ENCODE peak calls at places on chromosomes 7 and 10, in eight cellular contexts. A is tibial artery, F is cardiac fibroblast, Q is PC-9, S is PC-3, L is transverse colon, H is BJ, Z is A549. R is an unnamed sample.

GRCh38 chr7:51081270-51081890 is 235.2 kb downstream of the COBL start:
- DNase-seq in S (no peak), H (no peak), Z (no peak), Q (no peak), F (no peak), L (no peak), A (no peak), R (no peak)

GRCh38 chr10:21517983-21518628 is 7.4 kb downstream of the SKIDA1 start:
- DNase-seq in Q (peak; percentile 57), S (peak; percentile 50), H (no peak), A (no peak), F (peak; percentile 23), L (no peak), Z (no peak), R (no peak)

GRCh38 chr10:125144693-125145623 is 15.4 kb downstream of the CTBP2 start:
- DNase-seq in H (no peak), F (peak; percentile 69), S (no peak), Q (no peak), Z (peak; percentile 78), A (no peak), L (no peak), R (peak; percentile 74)

GRCh38 chr7:17234398-17235021 is 63.9 kb upstream of the AHR start:
- DNase-seq in L (peak; percentile 14), F (peak; percentile 97), Z (peak; percentile 65), S (peak; percentile 98), H (peak; percentile 87), A (no peak), Q (peak; percentile 97), R (peak; percentile 93)

GRCh38 chr10:77173615-77174461 is 463.8 kb downstream of the KCNMA1 start:
- DNase-seq in H (no peak), L (peak; percentile 80), F (peak; percentile 89), S (peak; percentile 100), Z (peak; percentile 80), Q (peak; percentile 63), A (peak; percentile 86), R (peak; percentile 85)

GRCh38 chr10:90175161-90175681 is 473.8 kb downstream of the KIF20B start:
- DNase-seq in L (no peak), Q (no peak), S (no peak), A (no peak), Z (no peak), H (no peak), F (no peak), R (peak; percentile 83)

GRCh38 chr10:133458710-133459453 is 5.1 kb downstream of the SCART1 start:
- DNase-seq in A (peak; percentile 61), S (no peak), H (no peak), L (no peak), F (no peak), Q (no peak), Z (no peak), R (no peak)

GRCh38 chr7:137992738-137993394 is 9.0 kb downstream of the CREB3L2 start:
- DNase-seq in Z (no peak), L (peak; percentile 58), A (peak; percentile 81), F (peak; percentile 98), Q (no peak), H (peak; percentile 99), S (no peak), R (peak; percentile 99)

GRCh38 chr7:55150166-55150565 is 131.3 kb downstream of the EGFR start:
- DNase-seq in S (no peak), A (no peak), L (no peak), Q (no peak), H (no peak), F (no peak), Z (no peak), R (no peak)

DNA sequence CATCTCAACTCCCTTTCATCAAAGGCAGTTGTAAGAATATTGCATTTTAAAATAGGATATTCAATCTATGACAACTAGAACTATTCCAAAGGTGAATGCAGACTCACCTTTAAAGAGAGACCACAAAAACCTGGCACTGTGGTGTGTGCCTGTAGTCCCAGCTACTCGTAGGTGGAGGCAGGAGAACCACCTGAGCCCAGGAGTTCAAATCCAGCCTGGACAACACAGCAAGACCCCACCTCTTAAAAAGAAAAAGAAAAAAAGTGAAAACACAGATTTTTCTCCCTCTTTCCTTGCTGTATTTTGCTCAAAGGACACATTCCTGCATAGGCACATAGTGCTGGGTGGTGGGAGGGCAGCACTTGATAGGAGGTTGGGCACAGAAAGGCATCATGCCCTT is 739 bp upstream of the ALDH18A1 start:
- DNase-seq in F (no peak), S (no peak), L (no peak), A (no peak), Z (no peak), Q (no peak), H (no peak), R (no peak)
- H3K4me3 ChIP-seq in F (no peak overlapping the region), S (peak overlapping the region; percentile 98), L (peak overlapping the region; percentile 87), A (peak overlapping the region; percentile 92), Z (peak overlapping the region; percentile 80), Q (peak overlapping the region; percentile 80), H (peak overlapping the region; percentile 85), R (peak overlapping the region; percentile 91)

DNA sequence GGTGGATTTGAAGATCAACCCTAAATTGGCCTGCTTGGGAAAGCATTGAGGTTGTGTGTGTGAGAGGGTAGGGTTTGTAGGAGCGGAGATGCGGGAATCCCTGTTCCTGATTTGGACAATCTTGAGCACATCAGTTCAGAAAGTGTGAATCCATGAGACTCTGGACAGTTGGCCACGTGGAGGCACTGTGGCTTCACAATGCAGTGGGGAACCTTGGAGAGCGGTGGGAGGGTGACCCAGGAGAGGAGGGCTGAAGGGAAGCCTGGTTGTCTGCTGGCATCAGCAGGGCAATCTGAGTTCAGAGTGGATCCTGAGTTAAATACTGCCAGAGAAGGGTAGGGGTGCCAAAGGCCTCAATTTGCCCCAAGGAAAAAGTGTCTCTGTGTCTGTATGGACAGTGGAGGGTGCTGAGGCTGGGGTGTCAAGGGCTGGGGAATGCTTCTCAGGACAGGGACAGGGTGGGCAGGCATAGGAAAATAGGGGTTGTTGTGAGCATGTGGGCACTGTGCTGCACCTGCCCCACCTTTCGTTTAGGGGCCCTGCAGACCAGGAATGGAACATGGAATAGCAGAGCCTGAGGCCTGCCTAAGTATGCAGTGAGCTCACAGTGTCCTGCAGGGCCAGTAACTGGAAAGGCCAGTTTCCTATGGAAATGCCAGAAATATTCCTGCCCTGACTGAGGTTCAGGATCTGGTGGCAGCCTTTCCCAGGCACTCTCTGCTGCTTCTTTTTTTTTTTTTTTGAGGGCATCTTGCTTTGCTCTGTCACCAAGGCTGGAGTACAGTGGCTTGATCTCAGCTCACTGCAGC is 162.9 kb upstream of the PRSS58 start:
- DNase-seq in Q (peak; percentile 74), A (no peak), L (peak; percentile 13), S (peak; percentile 70), Z (peak; percentile 8), H (no peak), F (peak; percentile 25), R (no peak)
- TF ChIP-seq CTCF in Q (peak; percentile 59), A (no peak), L (no peak), S (peak; percentile 67), Z (peak; percentile 13), H (peak; percentile 69), F (peak; percentile 30), R (peak; percentile 56)

DNA sequence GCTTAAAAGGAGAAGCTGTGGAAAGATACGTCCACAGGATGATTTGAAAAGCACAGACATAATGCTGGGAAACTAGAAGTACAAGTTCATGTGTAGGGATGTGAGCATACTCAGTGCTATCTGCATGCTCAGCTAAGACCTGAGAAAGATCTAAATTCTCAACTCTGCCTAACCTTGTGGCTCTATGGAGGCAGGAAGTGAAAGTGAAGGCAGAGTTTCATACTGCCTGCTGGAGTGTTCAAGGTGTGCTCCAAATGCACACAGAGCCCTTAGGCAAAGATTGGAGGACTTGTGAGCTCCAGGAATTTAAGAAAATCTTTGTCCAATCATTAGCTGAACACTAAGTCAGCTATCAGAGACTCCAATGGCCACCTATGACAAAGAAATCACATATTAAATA is 190.9 kb downstream of the RNLS start:
- DNase-seq in Z (no peak), F (no peak), A (no peak), L (no peak), S (no peak), H (no peak), Q (no peak), R (no peak)
- H3K4me3 ChIP-seq in Z (no peak overlapping the region), F (no peak overlapping the region), A (no peak overlapping the region), L (no peak overlapping the region), S (no peak overlapping the region), H (no peak overlapping the region), Q (no peak overlapping the region), R (no peak overlapping the region)

GRCh38 chr10:118046491-118047362 is at the start of gene RAB11FIP2:
- DNase-seq in S (peak; percentile 75), Z (peak; percentile 88), H (peak; percentile 52), F (peak; percentile 90), L (peak; percentile 97), A (peak; percentile 98), Q (peak; percentile 68), R (peak; percentile 92)
- TF ChIP-seq CTCF in S (no peak), Z (no peak), H (peak; percentile 20), F (no peak), L (no peak), A (no peak), Q (no peak), R (peak; percentile 26)

DNA sequence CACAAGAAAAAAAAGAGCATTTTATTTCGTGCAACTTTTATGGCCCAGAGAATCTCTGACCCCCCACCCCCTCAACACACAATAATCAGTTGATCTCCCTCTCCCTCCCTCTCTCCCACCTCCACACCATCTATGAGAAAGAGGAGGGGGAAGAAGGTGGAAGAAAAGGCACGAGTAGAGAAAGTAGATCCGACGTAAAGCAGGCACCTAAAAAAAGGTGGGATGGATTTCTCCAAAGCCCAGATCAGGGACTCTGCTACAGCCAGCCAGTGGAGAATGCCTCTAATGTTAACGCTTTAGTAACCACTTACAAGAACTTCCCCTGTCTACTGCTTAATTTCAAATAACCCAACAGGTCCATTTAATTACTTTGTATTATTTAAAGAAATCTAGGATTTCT is 24.4 kb downstream of the KMT2C start:
- DNase-seq in F (no peak), S (no peak), A (no peak), L (no peak), Z (no peak), Q (no peak), H (no peak), R (no peak)
- H3K4me3 ChIP-seq in F (no peak overlapping the region), S (no peak overlapping the region), A (no peak overlapping the region), L (no peak overlapping the region), Z (no peak overlapping the region), Q (no peak overlapping the region), H (no peak overlapping the region), R (no peak overlapping the region)

GRCh38 chr7:130353196-130353595 is 8.6 kb downstream of the CPA5 start:
- DNase-seq in L (no peak), Q (peak; percentile 21), A (no peak), F (no peak), H (no peak), S (no peak), Z (no peak), R (no peak)
- TF ChIP-seq CTCF in L (no peak), Q (no peak), A (no peak), F (no peak), H (no peak), S (no peak), Z (no peak), R (no peak)

GRCh38 chr7:1011297-1012003 is 28.5 kb downstream of the CYP2W1 start:
- DNase-seq in A (no peak), Q (no peak), S (no peak), L (no peak), H (no peak), F (no peak), Z (no peak), R (no peak)
- H3K4me3 ChIP-seq in A (no peak overlapping the region), Q (no peak overlapping the region), S (no peak overlapping the region), L (no peak overlapping the region), H (no peak overlapping the region), F (no peak overlapping the region), Z (no peak overlapping the region), R (no peak overlapping the region)

GRCh38 chr10:69813632-69814031 is 11.9 kb downstream of the COL13A1 start:
- DNase-seq in H (no peak), Z (no peak), A (no peak), S (no peak), Q (no peak), F (no peak), L (no peak), R (no peak)
- TF ChIP-seq CTCF in H (no peak), Z (no peak), A (no peak), S (no peak), Q (no peak), F (no peak), L (no peak), R (no peak)